ENCODE peak calls at places on chromosomes 2 and 18, in eight cellular contexts. E is tibial nerve; J is CD8-positive, alpha-beta memory T cell; C is right cardiac atrium; H is IMR-90; M is fibroblast of the aortic adventitia; X is colonic mucosa; O is BE2C. N is an unnamed sample.

GRCh38 chr2:114527330-114527983 is 85.0 kb downstream of the DPP10 start:
- DNase-seq in E (no peak), J (no peak), C (no peak), H (no peak), M (no peak), X (no peak), O (no peak), N (no peak)

GRCh38 chr18:10523544-10523943 is 2.3 kb upstream of the NAPG start:
- DNase-seq in E (no peak), J (no peak), C (no peak), H (no peak), M (no peak), X (no peak), O (no peak), N (no peak)

GRCh38 chr2:23760746-23761145 is 166.2 kb downstream of the ATAD2B start:
- DNase-seq in E (no peak), J (no peak), C (no peak), H (peak), M (peak), X (no peak), O (no peak), N (no peak)

GRCh38 chr2:70043252-70043875 is 43.9 kb upstream of the PCBP1 start:
- DNase-seq in E (no peak), J (no peak), C (no peak), H (no peak), M (no peak), X (no peak), O (no peak), N (no peak)

GRCh38 chr2:111896576-111896975 is 1.8 kb upstream of the MERTK start:
- DNase-seq in E (no peak), J (no peak), C (no peak), H (no peak), M (no peak), X (no peak), O (no peak), N (no peak)

GRCh38 chr2:37683241-37683640 is 11.8 kb upstream of the CDC42EP3 start:
- DNase-seq in E (no peak), J (no peak), C (no peak), H (no peak), M (no peak), X (no peak), O (no peak), N (no peak)

GRCh38 chr2:29963972-29964570 is 42.7 kb upstream of the ALK start:
- DNase-seq in E (no peak), J (no peak), C (no peak), H (no peak), M (no peak), X (no peak), O (no peak), N (no peak)

GRCh38 chr2:29920130-29920577 is 1.2 kb downstream of the ALK start:
- DNase-seq in E (no peak), J (no peak), C (peak), H (no peak), M (peak), X (peak), O (peak), N (peak)

GRCh38 chr2:235666240-235666781 is 172.5 kb downstream of the AGAP1 start:
- DNase-seq in E (no peak), J (no peak), C (no peak), H (peak), M (peak), X (peak), O (peak), N (peak)

GRCh38 chr2:212360068-212360460 is 178.5 kb downstream of the ERBB4 start:
- DNase-seq in E (no peak), J (no peak), C (no peak), H (no peak), M (no peak), X (no peak), O (no peak), N (no peak)

GRCh38 chr2:121699421-121700328 is 37.0 kb downstream of the NIFK start:
- DNase-seq in E (no peak), J (peak), C (no peak), H (peak), M (peak), X (peak), O (no peak), N (no peak)

GRCh38 chr18:77139619-77140018 is 7.0 kb upstream of the MBP start:
- DNase-seq in E (no peak), J (no peak), C (no peak), H (no peak), M (no peak), X (no peak), O (no peak), N (no peak)

GRCh38 chr2:233799087-233799665 is 21.0 kb downstream of the MROH2A start:
- DNase-seq in E (no peak), J (no peak), C (peak), H (no peak), M (no peak), X (no peak), O (no peak), N (no peak)

GRCh38 chr2:181456660-181457120 is 496 bp upstream of the ITGA4 start:
- DNase-seq in E (no peak), J (peak), C (peak), H (peak), M (no peak), X (peak), O (peak), N (peak)

GRCh38 chr2:181457121-181457740 is at the start of gene ITGA4:
- DNase-seq in E (peak), J (peak), C (peak), H (peak), M (peak), X (peak), O (peak), N (peak)

GRCh38 chr2:181457741-181458425 is 697 bp downstream of the ITGA4 start:
- DNase-seq in E (peak), J (peak), C (peak), H (peak), M (peak), X (peak), O (peak), N (peak)

GRCh38 chr2:181458881-181459280 is 1.7 kb downstream of the ITGA4 start:
- DNase-seq in E (no peak), J (no peak), C (no peak), H (no peak), M (no peak), X (no peak), O (no peak), N (no peak)

GRCh38 chr2:181454990-181455520 is 2.1 kb upstream of the ITGA4 start:
- DNase-seq in E (no peak), J (no peak), C (no peak), H (no peak), M (no peak), X (no peak), O (no peak), N (no peak)
- H3K4me3 ChIP-seq in E (no peak), J (no peak), C (no peak), H (no peak), M (no peak), X (no peak), O (no peak), N (no peak)

GRCh38 chr2:218272531-218273212 is 2.4 kb downstream of the PNKD start:
- DNase-seq in E (peak), J (peak), C (peak), H (peak), M (peak), X (peak), O (peak), N (peak)
- H3K4me3 ChIP-seq in E (no peak), J (no peak), C (no peak), H (no peak), M (peak), X (no peak), O (no peak), N (no peak)

GRCh38 chr2:216012830-216013079 is 596 bp downstream of the MREG start:
- DNase-seq in E (no peak), J (no peak), C (no peak), H (no peak), M (no peak), X (no peak), O (no peak), N (no peak)

GRCh38 chr2:216014986-216015385 is 1.6 kb upstream of the MREG start:
- DNase-seq in E (no peak), J (no peak), C (no peak), H (no peak), M (no peak), X (no peak), O (no peak), N (no peak)

GRCh38 chr2:216013080-216013909 is at the start of gene MREG:
- DNase-seq in E (peak), J (peak), C (peak), H (peak), M (peak), X (peak), O (peak), N (peak)

GRCh38 chr2:216012133-216012829 is 1.1 kb downstream of the MREG start:
- DNase-seq in E (no peak), J (no peak), C (no peak), H (no peak), M (no peak), X (peak), O (peak), N (no peak)

GRCh38 chr2:216014006-216014405 is 655 bp upstream of the MREG start:
- DNase-seq in E (no peak), J (no peak), C (no peak), H (no peak), M (no peak), X (no peak), O (no peak), N (no peak)
- H3K4me3 ChIP-seq in E (no peak), J (no peak), C (no peak), H (no peak), M (no peak), X (no peak), O (no peak), N (no peak)

GRCh38 chr18:13446581-13447470 is 228.3 kb downstream of the LDLRAD4 start:
- DNase-seq in E (no peak), J (no peak), C (no peak), H (no peak), M (no peak), X (no peak), O (no peak), N (no peak)

GRCh38 chr18:13446024-13446423 is 227.5 kb downstream of the LDLRAD4 start:
- DNase-seq in E (no peak), J (no peak), C (no peak), H (no peak), M (no peak), X (no peak), O (no peak), N (no peak)

GRCh38 chr18:13448028-13448795 is 229.7 kb downstream of the LDLRAD4 start:
- DNase-seq in E (no peak), J (no peak), C (no peak), H (no peak), M (no peak), X (no peak), O (no peak), N (no peak)

GRCh38 chr18:13449651-13450050 is 231.1 kb downstream of the LDLRAD4 start:
- DNase-seq in E (no peak), J (no peak), C (no peak), H (no peak), M (no peak), X (no peak), O (no peak), N (no peak)

GRCh38 chr18:13447621-13448020 is 229.1 kb downstream of the LDLRAD4 start:
- DNase-seq in E (no peak), J (no peak), C (peak), H (peak), M (peak), X (no peak), O (no peak), N (no peak)
- H3K4me3 ChIP-seq in E (no peak), J (no peak), C (no peak), H (no peak), M (no peak), X (no peak), O (no peak), N (no peak)

GRCh38 chr18:63317556-63317946 is 2.0 kb downstream of the BCL2 start:
- DNase-seq in E (no peak), J (no peak), C (no peak), H (no peak), M (no peak), X (no peak), O (no peak), N (no peak)
- H3K4me3 ChIP-seq in E (peak), J (peak), C (peak), H (no peak), M (no peak), X (peak), O (peak), N (peak)